ENCODE peak calls at places on chromosomes 1 and 21, in eight cellular contexts. W, X, T, K, D, Q, G and P are unnamed samples.

GRCh38 chr1:171877711-171878110 is 36.4 kb downstream of the DNM3 start:
- DNase-seq in K (no peak), T (peak), Q (no peak), D (no peak), X (no peak), G (no peak), W (no peak), P (no peak)

GRCh38 chr1:212566522-212567479 is 41.8 kb upstream of the ATF3 start:
- DNase-seq in X (peak), T (peak), G (no peak), K (peak), Q (no peak), D (peak), W (peak), P (peak)

GRCh38 chr21:27023186-27023585 is 56.3 kb upstream of the ADAMTS5 start:
- DNase-seq in D (no peak), Q (no peak), T (peak), G (no peak), X (peak), K (no peak), W (no peak), P (no peak)

GRCh38 chr1:8406946-8407345 is 89.0 kb downstream of the SLC45A1 start:
- DNase-seq in K (no peak), G (no peak), Q (no peak), X (peak), W (no peak), T (no peak), D (no peak), P (peak)

GRCh38 chr1:174262747-174263241 is 103.5 kb downstream of the RABGAP1L start:
- DNase-seq in W (peak), D (peak), G (no peak), X (peak), K (no peak), Q (peak), T (peak), P (peak)

GRCh38 chr1:78223417-78224215 is 177.8 kb downstream of the GIPC2 start:
- DNase-seq in G (no peak), D (no peak), K (no peak), X (peak), W (no peak), T (peak), Q (no peak), P (no peak)

GRCh38 chr21:40299441-40299840 is 432.2 kb downstream of the PCP4 start:
- DNase-seq in Q (no peak), G (no peak), W (no peak), K (no peak), X (no peak), T (no peak), D (no peak), P (no peak)

GRCh38 chr21:43279578-43279894 is 110.7 kb downstream of the CRYAA start:
- DNase-seq in Q (no peak), T (no peak), K (no peak), D (no peak), X (no peak), G (no peak), W (no peak), P (no peak)

GRCh38 chr1:159992161-159992560 is 38.1 kb upstream of the SLAMF9 start:
- DNase-seq in W (no peak), Q (no peak), G (no peak), K (peak), T (no peak), D (no peak), X (no peak), P (no peak)

GRCh38 chr1:202966006-202966904 is 802 bp downstream of the CYB5R1 start:
- DNase-seq in Q (no peak), G (no peak), T (no peak), X (no peak), W (no peak), D (no peak), K (no peak), P (no peak)

GRCh38 chr1:227757781-227758180 is 22.5 kb downstream of the SNAP47 start:
- DNase-seq in D (no peak), K (no peak), X (no peak), Q (no peak), G (no peak), W (no peak), T (no peak), P (no peak)

GRCh38 chr21:42360317-42360716 is 6.0 kb downstream of the TFF1 start:
- DNase-seq in K (no peak), T (no peak), D (no peak), G (no peak), X (no peak), W (no peak), Q (no peak), P (no peak)

GRCh38 chr1:64701886-64702285 is 43.0 kb upstream of the RAVER2 start:
- DNase-seq in K (no peak), G (no peak), T (no peak), W (no peak), Q (no peak), X (peak), D (no peak), P (no peak)

GRCh38 chr1:32100359-32100758 is 7.5 kb upstream of the KPNA6 start:
- DNase-seq in Q (no peak), D (no peak), W (no peak), X (peak), T (peak), K (peak), G (peak), P (peak)